ENCODE peak calls at places on chromosomes 12 and 14, in ten cellular contexts. One of them, this sample, is unnamed.

GRCh38 chr14:22882529-22883190 is 362 bp upstream of the REM2 start:
- DNase-seq in HepG2: no peak
- DNase-seq in C1 segment of cervical spinal cord: no peak
- DNase-seq in NCI-H82: peak; percentile 72
- DNase-seq in SHP77: peak; percentile 59
- DNase-seq in HFFc6: peak; percentile 45
- DNase-seq in pons: peak; percentile 21
- DNase-seq in germinal center: no peak
- DNase-seq in progenitor cell of endocrine pancreas: peak; percentile 53
- DNase-seq in H4: no peak
- DNase-seq in this sample: no peak

GRCh38 chr14:35878272-35879140 is 52.4 kb downstream of the BRMS1L start:
- DNase-seq in HepG2: no peak
- DNase-seq in C1 segment of cervical spinal cord: no peak
- DNase-seq in NCI-H82: no peak
- DNase-seq in SHP77: peak; percentile 8
- DNase-seq in HFFc6: peak; percentile 77
- DNase-seq in pons: no peak
- DNase-seq in germinal center: no peak
- DNase-seq in progenitor cell of endocrine pancreas: no peak
- DNase-seq in H4: peak; percentile 81
- DNase-seq in this sample: no peak

GRCh38 chr12:73863541-73863940 is 674.1 kb upstream of the ATXN7L3B start:
- DNase-seq in HepG2: no peak
- DNase-seq in C1 segment of cervical spinal cord: no peak
- DNase-seq in NCI-H82: no peak
- DNase-seq in SHP77: no peak
- DNase-seq in HFFc6: peak; percentile 37
- DNase-seq in pons: no peak
- DNase-seq in germinal center: no peak
- DNase-seq in progenitor cell of endocrine pancreas: no peak
- DNase-seq in H4: no peak
- DNase-seq in this sample: no peak

GRCh38 chr12:90902596-90902995 is 52.4 kb downstream of the CCER1 start:
- DNase-seq in HepG2: no peak
- DNase-seq in C1 segment of cervical spinal cord: no peak
- DNase-seq in NCI-H82: no peak
- DNase-seq in SHP77: no peak
- DNase-seq in HFFc6: no peak
- DNase-seq in pons: no peak
- DNase-seq in germinal center: no peak
- DNase-seq in progenitor cell of endocrine pancreas: no peak
- DNase-seq in H4: no peak
- DNase-seq in this sample: no peak

GRCh38 chr12:124565071-124565491 is 2.3 kb downstream of the NCOR2 start:
- DNase-seq in HepG2: no peak
- DNase-seq in C1 segment of cervical spinal cord: peak; percentile 36
- DNase-seq in NCI-H82: no peak
- DNase-seq in SHP77: no peak
- DNase-seq in HFFc6: no peak
- DNase-seq in pons: no peak
- DNase-seq in germinal center: peak; percentile 43
- DNase-seq in progenitor cell of endocrine pancreas: peak; percentile 44
- DNase-seq in H4: no peak
- DNase-seq in this sample: peak; percentile 37

GRCh38 chr12:75551477-75551876 is 40.1 kb upstream of the KRR1 start:
- DNase-seq in HepG2: no peak
- DNase-seq in C1 segment of cervical spinal cord: no peak
- DNase-seq in NCI-H82: no peak
- DNase-seq in SHP77: no peak
- DNase-seq in HFFc6: no peak
- DNase-seq in pons: no peak
- DNase-seq in germinal center: no peak
- DNase-seq in progenitor cell of endocrine pancreas: no peak
- DNase-seq in H4: no peak
- DNase-seq in this sample: no peak

GRCh38 chr12:15838986-15839385 is 43.2 kb upstream of the STRAP start:
- DNase-seq in HepG2: no peak
- DNase-seq in C1 segment of cervical spinal cord: no peak
- DNase-seq in NCI-H82: no peak
- DNase-seq in SHP77: no peak
- DNase-seq in HFFc6: no peak
- DNase-seq in pons: peak; percentile 5
- DNase-seq in germinal center: no peak
- DNase-seq in progenitor cell of endocrine pancreas: no peak
- DNase-seq in H4: no peak
- DNase-seq in this sample: no peak

GRCh38 chr14:105487449-105487985 is 831 bp downstream of the CRIP1 start:
- DNase-seq in HepG2: no peak
- DNase-seq in C1 segment of cervical spinal cord: no peak
- DNase-seq in NCI-H82: no peak
- DNase-seq in SHP77: no peak
- DNase-seq in HFFc6: no peak
- DNase-seq in pons: no peak
- DNase-seq in germinal center: peak; percentile 70
- DNase-seq in progenitor cell of endocrine pancreas: no peak
- DNase-seq in H4: no peak
- DNase-seq in this sample: no peak

GRCh38 chr14:92039073-92039719 is 663 bp downstream of the TRIP11 start:
- DNase-seq in HepG2: peak; percentile 77
- DNase-seq in C1 segment of cervical spinal cord: no peak
- DNase-seq in NCI-H82: peak; percentile 78
- DNase-seq in SHP77: peak; percentile 0
- DNase-seq in HFFc6: peak; percentile 62
- DNase-seq in pons: peak; percentile 35
- DNase-seq in germinal center: peak; percentile 21
- DNase-seq in progenitor cell of endocrine pancreas: peak; percentile 41
- DNase-seq in H4: peak; percentile 67
- DNase-seq in this sample: peak; percentile 75

GRCh38 chr14:29648045-29648444 is 279.6 kb downstream of the PRKD1 start:
- DNase-seq in HepG2: no peak
- DNase-seq in C1 segment of cervical spinal cord: no peak
- DNase-seq in NCI-H82: no peak
- DNase-seq in SHP77: no peak
- DNase-seq in HFFc6: no peak
- DNase-seq in pons: no peak
- DNase-seq in germinal center: no peak
- DNase-seq in progenitor cell of endocrine pancreas: no peak
- DNase-seq in H4: no peak
- DNase-seq in this sample: no peak

GRCh38 chr12:109982211-109982610 is 14.0 kb downstream of the GIT2 start:
- DNase-seq in HepG2: no peak
- DNase-seq in C1 segment of cervical spinal cord: no peak
- DNase-seq in NCI-H82: no peak
- DNase-seq in SHP77: no peak
- DNase-seq in HFFc6: peak; percentile 45
- DNase-seq in pons: no peak
- DNase-seq in germinal center: no peak
- DNase-seq in progenitor cell of endocrine pancreas: no peak
- DNase-seq in H4: no peak
- DNase-seq in this sample: no peak

GRCh38 chr14:39376671-39377403 is 55.4 kb downstream of the FBXO33 start:
- DNase-seq in HepG2: peak; percentile 48
- DNase-seq in C1 segment of cervical spinal cord: no peak
- DNase-seq in NCI-H82: no peak
- DNase-seq in SHP77: no peak
- DNase-seq in HFFc6: peak; percentile 40
- DNase-seq in pons: peak; percentile 25
- DNase-seq in germinal center: no peak
- DNase-seq in progenitor cell of endocrine pancreas: no peak
- DNase-seq in H4: peak; percentile 11
- DNase-seq in this sample: no peak

GRCh38 chr12:54680374-54680773 is 32.2 kb upstream of the DCD start:
- DNase-seq in HepG2: peak; percentile 19
- DNase-seq in C1 segment of cervical spinal cord: no peak
- DNase-seq in NCI-H82: peak; percentile 56
- DNase-seq in SHP77: no peak
- DNase-seq in HFFc6: peak; percentile 28
- DNase-seq in pons: no peak
- DNase-seq in germinal center: peak; percentile 53
- DNase-seq in progenitor cell of endocrine pancreas: no peak
- DNase-seq in H4: peak; percentile 28
- DNase-seq in this sample: peak; percentile 8

GRCh38 chr12:119869720-119870119 is 7.4 kb downstream of the CIT start:
- DNase-seq in HepG2: no peak
- DNase-seq in C1 segment of cervical spinal cord: no peak
- DNase-seq in NCI-H82: no peak
- DNase-seq in SHP77: no peak
- DNase-seq in HFFc6: peak; percentile 88
- DNase-seq in pons: no peak
- DNase-seq in germinal center: no peak
- DNase-seq in progenitor cell of endocrine pancreas: no peak
- DNase-seq in H4: peak; percentile 68
- DNase-seq in this sample: no peak

GRCh38 chr12:2681426-2682205 is 113.2 kb upstream of the FKBP4 start:
- DNase-seq in HepG2: no peak
- DNase-seq in C1 segment of cervical spinal cord: no peak
- DNase-seq in NCI-H82: no peak
- DNase-seq in SHP77: no peak
- DNase-seq in HFFc6: no peak
- DNase-seq in pons: no peak
- DNase-seq in germinal center: no peak
- DNase-seq in progenitor cell of endocrine pancreas: no peak
- DNase-seq in H4: no peak
- DNase-seq in this sample: no peak

GRCh38 chr14:31024577-31025334 is 693 bp upstream of the AP4S1 start:
- DNase-seq in HepG2: no peak
- DNase-seq in C1 segment of cervical spinal cord: no peak
- DNase-seq in NCI-H82: no peak
- DNase-seq in SHP77: no peak
- DNase-seq in HFFc6: peak; percentile 25
- DNase-seq in pons: no peak
- DNase-seq in germinal center: no peak
- DNase-seq in progenitor cell of endocrine pancreas: no peak
- DNase-seq in H4: no peak
- DNase-seq in this sample: peak; percentile 27

GRCh38 chr14:61615743-61616523 is 79.4 kb upstream of the HIF1A start:
- DNase-seq in HepG2: no peak
- DNase-seq in C1 segment of cervical spinal cord: no peak
- DNase-seq in NCI-H82: no peak
- DNase-seq in SHP77: no peak
- DNase-seq in HFFc6: no peak
- DNase-seq in pons: no peak
- DNase-seq in germinal center: no peak
- DNase-seq in progenitor cell of endocrine pancreas: no peak
- DNase-seq in H4: no peak
- DNase-seq in this sample: no peak

GRCh38 chr14:89469210-89470198 is 52.5 kb upstream of the FOXN3 start:
- DNase-seq in HepG2: no peak
- DNase-seq in C1 segment of cervical spinal cord: no peak
- DNase-seq in NCI-H82: no peak
- DNase-seq in SHP77: no peak
- DNase-seq in HFFc6: no peak
- DNase-seq in pons: no peak
- DNase-seq in germinal center: no peak
- DNase-seq in progenitor cell of endocrine pancreas: no peak
- DNase-seq in H4: no peak
- DNase-seq in this sample: no peak